ENCODE peak calls at places on chromosomes 4 and X, in seven cellular contexts. T is cardiac fibroblast; F is nephron progenitor cell; V is activated CD8-positive, alpha-beta T cell treated with anti-CD3 and anti-CD28 coated beads for 36 hours; Q is ascending aorta; I is thyroid gland; X is glutamatergic neuron. S is an unnamed sample.

GRCh38 chr4:76441881-76442280 is 6.9 kb downstream of the SHROOM3 start:
- DNase-seq in T (no peak), F (no peak), V (no peak), Q (no peak), I (no peak), X (no peak), S (no peak)

GRCh38 chr4:40685300-40685699 is 55.6 kb upstream of the RBM47 start:
- DNase-seq in T (peak; percentile 18), F (no peak), V (no peak), Q (no peak), I (no peak), X (no peak), S (no peak)

GRCh38 chr4:7759221-7759620 is 180.4 kb downstream of the AFAP1 start:
- DNase-seq in T (no peak), F (no peak), V (peak; percentile 89), Q (no peak), I (no peak), X (no peak), S (no peak)

GRCh38 chr4:109864134-109864533 is 16.2 kb downstream of the LRIT3 start:
- DNase-seq in T (no peak), F (no peak), V (no peak), Q (no peak), I (no peak), X (no peak), S (no peak)

GRCh38 chr4:244471-244870 is 60.8 kb downstream of the ZNF732 start:
- DNase-seq in T (peak; percentile 50), F (peak; percentile 8), V (peak; percentile 69), Q (no peak), I (peak; percentile 40), X (peak; percentile 43), S (peak; percentile 13)

GRCh38 chr4:145404754-145405153 is 76.9 kb upstream of the SMAD1 start:
- DNase-seq in T (no peak), F (no peak), V (no peak), Q (no peak), I (no peak), X (no peak), S (no peak)

GRCh38 chr4:88734403-88734949 is 36.8 kb upstream of the NAP1L5 start:
- DNase-seq in T (no peak), F (no peak), V (peak; percentile 6), Q (no peak), I (no peak), X (no peak), S (no peak)

GRCh38 chr4:5812506-5813229 is 80.2 kb downstream of the CRMP1 start:
- DNase-seq in T (peak; percentile 87), F (peak; percentile 45), V (peak; percentile 20), Q (no peak), I (no peak), X (no peak), S (peak; percentile 69)

GRCh38 chr4:38856524-38857337 is at the start of gene TLR6:
- DNase-seq in T (peak; percentile 83), F (peak; percentile 63), V (peak; percentile 87), Q (no peak), I (peak; percentile 53), X (no peak), S (peak; percentile 47)

GRCh38 chrX:21838937-21839333 is 482 bp upstream of the MBTPS2 start:
- DNase-seq in T (peak; percentile 47), F (no peak), V (no peak), Q (no peak), I (no peak), X (no peak), S (no peak)

GRCh38 chrX:137428251-137428661 is 137.7 kb upstream of the ZIC3 start:
- DNase-seq in T (no peak), F (peak; percentile 42), V (no peak), Q (no peak), I (no peak), X (no peak), S (no peak)

GRCh38 chr4:173191623-173192041 is 23.0 kb downstream of the GALNT7 start:
- DNase-seq in T (peak; percentile 62), F (no peak), V (no peak), Q (no peak), I (no peak), X (no peak), S (no peak)

GRCh38 chr4:38482696-38483095 is 181.3 kb upstream of the KLF3 start:
- DNase-seq in T (no peak), F (no peak), V (no peak), Q (no peak), I (no peak), X (no peak), S (no peak)

GRCh38 chr4:28772796-28773195 is 1912.2 kb downstream of the STIM2 start:
- DNase-seq in T (no peak), F (no peak), V (no peak), Q (no peak), I (no peak), X (no peak), S (no peak)

GRCh38 chr4:24076811-24077210 is 187.0 kb upstream of the PPARGC1A start:
- DNase-seq in T (no peak), F (no peak), V (no peak), Q (no peak), I (no peak), X (no peak), S (no peak)

GRCh38 chr4:83386931-83387897 is 52.6 kb upstream of the HPSE start:
- DNase-seq in T (peak; percentile 8), F (no peak), V (no peak), Q (no peak), I (peak; percentile 14), X (no peak), S (no peak)

GRCh38 chr4:83876047-83876446 is 340.1 kb downstream of the GPAT3 start:
- DNase-seq in T (peak; percentile 41), F (no peak), V (no peak), Q (no peak), I (no peak), X (no peak), S (no peak)

GRCh38 chrX:27085346-27085745 is 377.8 kb downstream of the PPP4R3C start:
- DNase-seq in T (no peak), F (no peak), V (no peak), Q (no peak), I (no peak), X (no peak), S (no peak)

GRCh38 chr4:78592104-78592783 is 40.7 kb downstream of the ANXA3 start:
- DNase-seq in T (no peak), F (no peak), V (peak; percentile 35), Q (no peak), I (no peak), X (no peak), S (no peak)

GRCh38 chrX:118976599-118977340 is 2.4 kb downstream of the LONRF3 start:
- DNase-seq in T (peak; percentile 0), F (peak; percentile 25), V (peak; percentile 9), Q (no peak), I (peak; percentile 85), X (peak; percentile 20), S (no peak)

GRCh38 chr4:140271553-140271952 is 101.9 kb upstream of the SCOC start:
- DNase-seq in T (no peak), F (no peak), V (no peak), Q (no peak), I (no peak), X (no peak), S (no peak)

DNA sequence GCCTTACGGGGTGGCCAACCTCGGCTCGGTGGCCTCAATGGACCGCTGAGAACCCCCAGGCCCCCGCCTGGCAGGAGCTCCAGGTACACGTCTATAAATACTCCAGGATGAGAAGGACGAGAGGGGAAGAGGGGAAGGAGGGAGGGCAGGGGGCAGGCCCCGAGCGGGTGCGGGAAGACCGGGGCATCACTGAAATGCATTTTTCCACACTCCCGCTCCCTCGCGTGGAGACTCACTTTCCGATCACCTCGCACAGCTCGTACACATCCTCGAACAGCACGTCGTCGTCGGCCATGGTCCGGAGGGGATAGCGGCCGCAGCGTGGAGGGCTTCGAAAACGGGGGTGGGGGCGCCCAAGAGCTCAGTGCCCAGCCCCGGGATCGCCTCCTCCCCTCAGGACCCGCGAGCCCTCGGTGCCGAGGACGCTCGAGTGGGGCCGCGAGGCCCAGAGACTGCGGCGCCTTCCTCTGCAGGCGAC is 621 bp downstream of the CASK start:
- DNase-seq in T (peak; percentile 3), F (peak; percentile 55), V (peak; percentile 21), Q (no peak), I (peak; percentile 18), X (peak; percentile 68), S (peak; percentile 25)
- TF ChIP-seq CTCF in T (no peak), F (no peak), V (no peak), Q (no peak), I (no peak), X (no peak), S (peak; percentile 15)

GRCh38 chrX:10246846-10247245 is 90.1 kb downstream of the CLCN4 start:
- DNase-seq in T (no peak), F (no peak), V (no peak), Q (no peak), I (peak; percentile 50), X (no peak), S (no peak)
- TF ChIP-seq CTCF in T (no peak), F (no peak), V (no peak), Q (no peak), I (no peak), X (no peak), S (no peak)

DNA sequence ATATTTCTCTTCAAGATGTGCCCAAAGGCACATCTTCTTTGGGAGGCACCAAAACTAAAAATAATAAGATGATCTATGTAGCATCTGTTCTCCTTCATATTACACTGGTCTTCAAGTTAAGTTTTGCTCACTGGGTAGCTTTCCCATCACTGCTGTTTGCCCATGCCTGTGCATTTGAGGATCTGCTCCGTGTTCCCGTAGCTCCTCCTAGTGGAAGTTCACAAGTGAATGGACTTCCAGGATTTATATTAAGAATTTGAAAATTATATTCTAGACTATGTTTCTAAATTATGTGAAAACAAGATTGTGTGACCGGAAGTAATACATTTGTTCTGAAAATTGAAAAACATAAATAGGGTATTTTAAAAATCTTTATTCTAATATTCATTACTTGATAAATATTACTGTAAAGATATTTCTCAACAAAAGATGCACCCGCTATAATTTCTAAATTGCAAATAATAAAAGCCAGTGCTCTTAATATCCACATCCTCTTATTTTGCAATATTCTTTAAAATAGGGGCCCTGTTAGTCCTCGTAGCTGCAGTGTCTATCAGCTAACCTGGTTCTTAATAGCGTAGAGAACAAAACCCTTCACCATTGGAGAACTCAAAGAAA is 147.7 kb downstream of the RBM46 start:
- DNase-seq in T (peak; percentile 73), F (no peak), V (peak; percentile 1), Q (no peak), I (peak; percentile 58), X (peak; percentile 35), S (no peak)
- TF ChIP-seq CTCF in T (peak; percentile 52), F (peak; percentile 34), V (no peak), Q (no peak), I (peak; percentile 88), X (no peak), S (no peak)

GRCh38 chrX:148535639-148536038 is 35.2 kb downstream of the AFF2 start:
- DNase-seq in T (no peak), F (no peak), V (no peak), Q (no peak), I (no peak), X (no peak), S (no peak)

DNA sequence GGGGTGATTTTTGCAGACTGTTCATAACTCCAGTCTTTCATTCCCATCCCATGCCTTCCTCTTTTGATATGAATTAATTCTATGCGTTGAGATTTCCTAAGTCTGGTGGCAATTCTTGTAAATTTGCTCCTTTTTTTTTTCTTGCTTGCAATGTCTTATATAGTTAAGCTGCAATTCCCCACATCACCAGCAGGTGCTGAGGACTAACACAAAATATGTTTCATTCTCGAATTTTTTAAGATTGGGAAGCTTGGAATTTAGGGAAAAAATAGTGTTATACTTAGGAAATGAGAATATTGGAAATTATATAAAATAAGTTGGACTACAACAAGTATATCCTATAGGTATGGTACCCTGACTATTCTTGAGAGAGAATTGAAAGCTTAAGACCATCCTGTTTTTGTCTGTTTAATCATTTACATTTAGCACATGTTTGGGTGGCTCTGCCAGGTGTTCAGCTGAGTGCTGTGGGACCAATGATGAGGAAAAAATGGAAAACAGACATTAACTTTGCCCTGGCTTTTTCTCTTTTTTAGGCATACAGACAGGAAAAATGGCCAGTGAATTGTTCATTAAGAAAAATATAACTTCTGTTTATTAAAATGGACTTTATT is 30.2 kb downstream of the AFF2 start:
- DNase-seq in T (peak; percentile 48), F (no peak), V (peak; percentile 16), Q (no peak), I (peak; percentile 2), X (no peak), S (no peak)
- TF ChIP-seq CTCF in T (peak; percentile 58), F (peak; percentile 59), V (peak; percentile 55), Q (no peak), I (peak; percentile 41), X (peak; percentile 81), S (peak; percentile 29)